ENCODE peak calls at places on chromosome 10, in seven cellular contexts. F, N, E, S, P, O and L are unnamed samples.

GRCh38 chr10:114547466-114547865 is 110.6 kb downstream of the ABLIM1 start:
- DNase-seq in F (no peak), N (no peak), E (no peak), S (no peak), P (no peak), O (no peak), L (no peak)

GRCh38 chr10:43114743-43115611 is 23.3 kb upstream of the CSGALNACT2 start:
- DNase-seq in F (no peak), N (no peak), E (no peak), S (no peak), P (no peak), O (no peak), L (no peak)

GRCh38 chr10:102988404-102989314 is 70.6 kb downstream of the CNNM2 start:
- DNase-seq in F (peak; percentile 86), N (no peak), E (no peak), S (no peak), P (no peak), O (no peak), L (no peak)

GRCh38 chr10:30819306-30820190 is 190.0 kb upstream of the LYZL2 start:
- DNase-seq in F (no peak), N (peak; percentile 37), E (no peak), S (no peak), P (no peak), O (no peak), L (no peak)

GRCh38 chr10:102421645-102422585 is 1.3 kb downstream of the FBXL15 start:
- DNase-seq in F (no peak), N (peak; percentile 72), E (no peak), S (peak; percentile 67), P (no peak), O (peak; percentile 88), L (peak; percentile 76)

GRCh38 chr10:112209534-112210200 is 26.1 kb upstream of the GPAM start:
- DNase-seq in F (no peak), N (no peak), E (no peak), S (no peak), P (peak; percentile 86), O (peak; percentile 73), L (peak; percentile 32)

GRCh38 chr10:109956454-109957091 is 33.3 kb upstream of the XPNPEP1 start:
- DNase-seq in F (peak; percentile 69), N (no peak), E (no peak), S (no peak), P (no peak), O (no peak), L (no peak)

GRCh38 chr10:103238506-103239252 is 7.0 kb upstream of the RPEL1 start:
- DNase-seq in F (peak; percentile 98), N (peak; percentile 8), E (no peak), S (peak; percentile 82), P (no peak), O (peak; percentile 67), L (peak; percentile 64)

GRCh38 chr10:62384447-62385081 is 10.4 kb downstream of the ZNF365 start:
- DNase-seq in F (no peak), N (no peak), E (no peak), S (no peak), P (no peak), O (no peak), L (no peak)

GRCh38 chr10:30489291-30489823 is 55.4 kb downstream of the MAP3K8 start:
- DNase-seq in F (no peak), N (no peak), E (no peak), S (no peak), P (no peak), O (no peak), L (no peak)

GRCh38 chr10:126690534-126690933 is 20.0 kb upstream of the C10orf90 start:
- DNase-seq in F (no peak), N (no peak), E (no peak), S (no peak), P (no peak), O (no peak), L (no peak)

GRCh38 chr10:11742009-11742778 is at the start of gene ECHDC3:
- DNase-seq in F (peak; percentile 45), N (peak; percentile 57), E (peak; percentile 79), S (peak; percentile 70), P (no peak), O (peak; percentile 93), L (peak; percentile 72)

GRCh38 chr10:70232155-70232858 is 922 bp downstream of the PPA1 start:
- DNase-seq in F (peak; percentile 43), N (peak; percentile 74), E (peak; percentile 31), S (peak; percentile 83), P (peak; percentile 86), O (peak; percentile 82), L (peak; percentile 48)

GRCh38 chr10:5070648-5071410 is 23.4 kb upstream of the AKR1C3 start:
- DNase-seq in F (no peak), N (no peak), E (no peak), S (no peak), P (no peak), O (no peak), L (peak; percentile 16)

GRCh38 chr10:21176934-21177480 is 279.9 kb upstream of the NEBL start:
- DNase-seq in F (no peak), N (no peak), E (no peak), S (no peak), P (no peak), O (no peak), L (no peak)

GRCh38 chr10:128160335-128160734 is 34.1 kb upstream of the MKI67 start:
- DNase-seq in F (no peak), N (no peak), E (no peak), S (no peak), P (peak; percentile 78), O (no peak), L (no peak)

GRCh38 chr10:385571-386300 is 250.5 kb downstream of the ZMYND11 start:
- DNase-seq in F (no peak), N (no peak), E (no peak), S (no peak), P (no peak), O (no peak), L (peak; percentile 7)

GRCh38 chr10:1045415-1045814 is 3.5 kb downstream of the IDI1 start:
- DNase-seq in F (no peak), N (no peak), E (no peak), S (no peak), P (no peak), O (no peak), L (no peak)

GRCh38 chr10:68633816-68634466 is 73.8 kb downstream of the TET1 start:
- DNase-seq in F (no peak), N (peak; percentile 59), E (no peak), S (no peak), P (no peak), O (no peak), L (no peak)

GRCh38 chr10:119738962-119739361 is 13.1 kb downstream of the INPP5F start:
- DNase-seq in F (no peak), N (no peak), E (no peak), S (no peak), P (no peak), O (no peak), L (no peak)

GRCh38 chr10:68327889-68328786 is 3.7 kb upstream of the HNRNPH3 start:
- DNase-seq in F (peak; percentile 62), N (no peak), E (no peak), S (no peak), P (no peak), O (no peak), L (no peak)

GRCh38 chr10:24553051-24553612 is 170.6 kb downstream of the ARHGAP21 start:
- DNase-seq in F (no peak), N (no peak), E (no peak), S (no peak), P (peak; percentile 72), O (no peak), L (no peak)

DNA sequence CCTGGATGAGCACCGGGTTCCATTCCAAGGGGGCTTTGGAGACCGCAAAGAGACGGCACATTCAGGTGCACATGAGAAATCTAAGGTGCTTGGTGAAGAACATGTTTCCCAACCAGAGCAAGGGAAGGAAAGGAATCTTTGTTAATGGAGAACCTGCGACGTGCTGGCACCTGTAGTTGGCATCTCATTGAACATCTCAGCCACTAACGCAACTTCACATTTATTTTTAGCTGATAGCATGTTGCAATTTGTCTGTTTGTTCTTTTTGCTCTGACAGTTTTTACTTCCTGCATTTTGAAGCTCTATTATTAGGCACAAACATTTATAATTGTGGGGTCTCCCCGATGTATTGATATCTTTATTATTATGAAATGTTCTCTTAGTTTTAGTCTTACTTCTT is 316.7 kb downstream of the TCERG1L start:
- DNase-seq in F (no peak), N (no peak), E (no peak), S (no peak), P (no peak), O (no peak), L (no peak)
- H3K9me3 ChIP-seq in F (no peaks in the 10 kb centered on the region), N (no peaks in the 10 kb centered on the region), E (peaks cover 15% of the 10 kb centered on the region), S (no peaks in the 10 kb centered on the region), P (no peaks in the 10 kb centered on the region), O (no peaks in the 10 kb centered on the region), L (no peaks in the 10 kb centered on the region)

DNA sequence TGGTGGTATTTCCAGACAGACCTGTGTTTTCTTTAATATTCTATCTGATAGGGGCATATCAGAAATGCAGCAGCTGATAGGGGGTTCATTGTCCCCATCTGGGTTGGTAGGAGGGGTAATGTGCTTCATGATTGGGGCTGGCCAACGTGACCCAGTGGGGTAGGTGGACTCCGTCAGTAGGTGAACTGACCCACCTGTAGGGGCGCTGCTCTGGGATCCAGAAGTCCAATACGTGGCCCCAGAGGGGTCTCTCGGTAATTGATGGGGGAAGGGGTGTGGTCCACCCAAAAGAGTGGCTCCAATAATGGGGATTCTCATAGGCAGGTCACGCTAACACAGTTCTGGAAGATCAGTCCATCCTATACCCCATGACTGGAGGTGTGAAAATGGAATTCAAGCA is 112.0 kb downstream of the PRLHR start:
- DNase-seq in F (peak; percentile 10), N (no peak), E (no peak), S (no peak), P (no peak), O (no peak), L (no peak)
- TF ChIP-seq CTCF in F (no peak), N (no peak), E (no peak), S (no peak), P (no peak), O (no peak), L (no peak)

GRCh38 chr10:130336612-130337304 is 200.6 kb downstream of the GLRX3 start:
- DNase-seq in F (no peak), N (no peak), E (no peak), S (no peak), P (no peak), O (peak; percentile 17), L (no peak)
- H3K9me3 ChIP-seq in F (no peaks in the 10 kb centered on the region), N (no peaks in the 10 kb centered on the region), E (no peaks in the 10 kb centered on the region), S (no peaks in the 10 kb centered on the region), P (peaks cover 3% of the 10 kb centered on the region), O (no peaks in the 10 kb centered on the region), L (no peaks in the 10 kb centered on the region)

DNA sequence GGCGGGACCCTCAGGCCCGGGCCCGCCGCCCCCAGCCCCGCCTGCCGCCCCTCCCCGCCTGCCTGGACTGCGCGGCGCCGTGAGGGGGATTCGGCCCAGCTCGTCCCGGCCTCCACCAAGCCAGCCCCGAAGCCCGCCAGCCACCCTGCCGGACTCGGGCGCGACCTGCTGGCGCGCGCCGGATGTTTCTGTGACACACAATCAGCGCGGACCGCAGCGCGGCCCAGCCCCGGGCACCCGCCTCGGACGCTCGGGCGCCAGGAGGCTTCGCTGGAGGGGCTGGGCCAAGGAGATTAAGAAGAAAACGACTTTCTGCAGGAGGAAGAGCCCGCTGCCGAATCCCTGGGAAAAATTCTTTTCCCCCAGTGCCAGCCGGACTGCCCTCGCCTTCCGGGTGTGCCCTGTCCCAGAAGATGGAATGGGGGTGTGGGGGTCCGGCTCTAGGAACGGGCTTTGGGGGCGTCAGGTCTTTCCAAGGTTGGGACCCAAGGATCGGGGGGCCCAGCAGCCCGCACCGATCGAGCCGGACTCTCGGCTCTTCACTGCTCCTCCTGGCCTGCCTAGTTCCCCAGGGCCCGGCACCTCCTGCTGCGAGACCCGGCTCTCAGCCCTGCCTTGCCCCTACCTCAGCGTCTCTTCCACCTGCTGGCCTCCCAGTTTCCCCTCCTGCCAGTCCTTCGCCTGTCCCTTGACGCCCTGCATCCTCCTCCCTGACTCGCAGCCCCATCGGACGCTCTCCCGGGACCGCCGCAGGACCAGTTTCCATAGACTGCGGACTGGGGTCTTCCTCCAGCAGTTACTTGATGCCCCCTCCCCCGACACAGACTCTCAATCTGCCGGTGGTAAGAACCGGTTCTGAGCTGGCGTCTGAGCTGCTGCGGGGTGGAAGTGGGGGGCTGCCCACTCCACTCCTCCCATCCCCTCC is 82.7 kb downstream of the PAX2 start:
- DNase-seq in F (peak; percentile 43), N (peak; percentile 32), E (peak; percentile 26), S (peak; percentile 30), P (no peak), O (no peak), L (peak; percentile 27)
- TF ChIP-seq CTCF in F (peak; percentile 30), N (no peak), E (no peak), S (no peak), P (no peak), O (no peak), L (no peak)